ENCODE peak calls at places on chromosome 5, in five cellular contexts. D, B, N, L and F are unnamed samples. For H3K4me1 and H3K9me3, the result is how much of the 10 kb centered on the place peaks cover.

GRCh38 chr5:67085616-67086015 is 111.0 kb downstream of the CD180 start:
- DNase-seq in D (no peak), B (no peak), N (no peak), L (no peak), F (no peak)

GRCh38 chr5:149544199-149544472 is 7.1 kb downstream of the CSNK1A1 start:
- DNase-seq in D (no peak), B (no peak), N (no peak), L (no peak), F (no peak)

GRCh38 chr5:175816348-175816747 is 55.0 kb upstream of the CPLX2 start:
- DNase-seq in D (peak), B (no peak), N (no peak), L (peak), F (no peak)

GRCh38 chr5:179188636-179189035 is 128.5 kb downstream of the ZNF354C start:
- DNase-seq in D (peak), B (no peak), N (no peak), L (no peak), F (peak)

GRCh38 chr5:173765661-173766060 is 122.5 kb upstream of the CPEB4 start:
- DNase-seq in D (no peak), B (no peak), N (no peak), L (no peak), F (no peak)

GRCh38 chr5:103461223-103461622 is 101.4 kb downstream of the NUDT12 start:
- DNase-seq in D (no peak), B (no peak), N (no peak), L (peak), F (no peak)

GRCh38 chr5:175690586-175690985 is 32.7 kb downstream of the HRH2 start:
- DNase-seq in D (peak), B (no peak), N (no peak), L (no peak), F (no peak)

GRCh38 chr5:132203464-132203818 is 24.2 kb downstream of the P4HA2 start:
- DNase-seq in D (no peak), B (no peak), N (no peak), L (no peak), F (no peak)

GRCh38 chr5:60209146-60209840 is 315.8 kb upstream of the PDE4D start:
- DNase-seq in D (no peak), B (no peak), N (peak), L (no peak), F (no peak)

GRCh38 chr5:125766706-125767105 is 656.5 kb upstream of the GRAMD2B start:
- DNase-seq in D (no peak), B (no peak), N (no peak), L (no peak), F (no peak)

GRCh38 chr5:87944553-87945320 is 323.9 kb downstream of the TMEM161B start:
- DNase-seq in D (no peak), B (peak), N (peak), L (no peak), F (no peak)

GRCh38 chr5:38755171-38755570 is 90.6 kb upstream of the OSMR start:
- DNase-seq in D (no peak), B (no peak), N (peak), L (no peak), F (no peak)

GRCh38 chr5:151082976-151083651 is 2.3 kb upstream of the TNIP1 start:
- DNase-seq in D (peak), B (no peak), N (no peak), L (no peak), F (no peak)

GRCh38 chr5:95238560-95239325 is 46.2 kb downstream of the MCTP1 start:
- DNase-seq in D (no peak), B (no peak), N (peak), L (no peak), F (no peak)

GRCh38 chr5:74034738-74035137 is 408.7 kb downstream of the ARHGEF28 start:
- DNase-seq in D (no peak), B (no peak), N (no peak), L (no peak), F (no peak)

GRCh38 chr5:60835554-60835953 is 8.5 kb downstream of the ELOVL7 start:
- DNase-seq in D (no peak), B (no peak), N (no peak), L (no peak), F (no peak)

GRCh38 chr5:128736567-128736966 is 198.5 kb upstream of the FBN2 start:
- DNase-seq in D (no peak), B (no peak), N (no peak), L (peak), F (no peak)

GRCh38 chr5:69364414-69364813 is 4.9 kb downstream of the AK6 start:
- DNase-seq in D (no peak), B (no peak), N (peak), L (peak), F (no peak)

GRCh38 chr5:128714551-128714950 is 176.5 kb upstream of the FBN2 start:
- DNase-seq in D (no peak), B (no peak), N (no peak), L (no peak), F (no peak)

GRCh38 chr5:115375922-115376321 is 79.5 kb upstream of the CCDC112 start:
- DNase-seq in D (no peak), B (no peak), N (no peak), L (no peak), F (no peak)

GRCh38 chr5:160011471-160011870 is 2.5 kb downstream of the TTC1 start:
- DNase-seq in D (no peak), B (no peak), N (no peak), L (no peak), F (no peak)

GRCh38 chr5:62182802-62183201 is 123.2 kb upstream of the KIF2A start:
- DNase-seq in D (no peak), B (no peak), N (no peak), L (no peak), F (no peak)

GRCh38 chr5:7869474-7870136 is 657 bp downstream of the MTRR start:
- DNase-seq in D (no peak), B (no peak), N (peak), L (no peak), F (no peak)

GRCh38 chr5:151571270-151572173 is 19.6 kb downstream of the FAT2 start:
- DNase-seq in D (no peak), B (no peak), N (no peak), L (no peak), F (no peak)

GRCh38 chr5:59698774-59699173 is 194.8 kb downstream of the PDE4D start:
- DNase-seq in D (no peak), B (no peak), N (no peak), L (no peak), F (no peak)

GRCh38 chr5:15995206-15996052 is 184.2 kb downstream of the MARCHF11 start:
- DNase-seq in D (no peak), B (peak), N (peak), L (no peak), F (peak)

GRCh38 chr5:79859588-79859987 is 131.5 kb downstream of the MTX3 start:
- DNase-seq in D (no peak), B (no peak), N (no peak), L (no peak), F (no peak)

GRCh38 chr5:113489299-113489698 is 1.0 kb upstream of the MCC start:
- DNase-seq in D (no peak), B (no peak), N (peak), L (peak), F (no peak)

GRCh38 chr5:175468892-175469291 is 9.5 kb upstream of the SFXN1 start:
- DNase-seq in D (no peak), B (no peak), N (no peak), L (no peak), F (no peak)

GRCh38 chr5:89417990-89418820 is 535.2 kb upstream of the MEF2C start:
- DNase-seq in D (no peak), B (no peak), N (peak), L (no peak), F (no peak)

GRCh38 chr5:179436321-179437122 is 91.3 kb upstream of the ADAMTS2 start:
- DNase-seq in D (peak), B (no peak), N (no peak), L (no peak), F (peak)

GRCh38 chr5:151251001-151251551 is 1.9 kb upstream of the GM2A start:
- DNase-seq in D (no peak), B (no peak), N (no peak), L (no peak), F (no peak)

GRCh38 chr5:172837640-172838039 is 3.6 kb downstream of the ERGIC1 start:
- DNase-seq in D (peak), B (no peak), N (no peak), L (no peak), F (no peak)

GRCh38 chr5:140642718-140643117 is 3.5 kb downstream of the TMCO6 start:
- DNase-seq in D (no peak), B (no peak), N (no peak), L (no peak), F (no peak)

DNA sequence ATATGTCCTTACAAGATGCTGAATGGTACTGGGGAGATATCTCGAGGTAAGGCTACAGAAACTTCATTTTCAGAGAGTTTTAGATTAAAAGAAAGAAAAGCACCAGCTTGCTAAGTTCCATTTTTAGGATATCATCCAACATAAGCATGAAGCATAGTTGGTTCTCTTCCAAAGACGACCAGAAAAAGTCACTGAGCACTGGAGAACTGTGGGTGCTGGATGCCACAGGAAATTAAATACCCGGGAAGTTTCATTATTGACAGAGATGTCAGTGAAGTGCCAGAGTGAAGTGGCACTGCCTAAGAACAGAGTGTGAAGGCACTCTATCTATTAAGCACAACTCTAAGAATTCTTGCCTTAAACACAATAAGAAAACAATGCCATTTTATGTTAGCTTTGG is 76.8 kb downstream of the PIK3R1 start:
- DNase-seq in D (no peak), B (no peak), N (no peak), L (no peak), F (no peak)
- H3K4me3 ChIP-seq in D (no peak), B (no peak), N (peak), L (no peak), F (peak)

GRCh38 chr5:14148890-14149671 is 5.9 kb downstream of the TRIO start:
- DNase-seq in D (no peak), B (no peak), N (no peak), L (no peak), F (no peak)
- H3K4me1 ChIP-seq in D (under half), B (under half), N (under half), L (under half), F (half or more)

GRCh38 chr5:58274199-58274598 is 185.7 kb downstream of the PLK2 start:
- DNase-seq in D (no peak), B (no peak), N (no peak), L (no peak), F (no peak)
- H3K9me3 ChIP-seq in D (under half), B (under half), N (under half), L (under half), F (under half)

DNA sequence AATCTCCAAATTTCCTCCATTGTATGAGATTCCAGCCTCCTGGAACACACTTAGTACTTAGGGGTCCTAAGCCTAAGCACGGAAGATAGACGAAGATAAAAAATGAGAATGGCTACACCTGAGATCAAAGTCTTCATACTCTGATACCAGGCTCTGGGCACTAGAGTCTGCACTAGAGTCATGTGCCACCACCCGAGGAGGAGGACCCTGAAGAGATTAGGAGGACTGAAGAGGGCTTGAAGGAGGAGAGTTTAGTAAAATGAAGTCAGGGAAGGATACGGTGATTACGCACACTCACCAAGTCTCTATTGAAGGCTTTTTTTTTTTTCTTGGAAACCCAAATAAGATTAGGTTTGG is 573 bp upstream of the SPATA24 start:
- DNase-seq in D (no peak), B (no peak), N (peak), L (no peak), F (no peak)
- H3K4me3 ChIP-seq in D (no peak), B (peak), N (peak), L (peak), F (peak)

GRCh38 chr5:4725594-4725993 is 414.5 kb upstream of the ADAMTS16 start:
- DNase-seq in D (no peak), B (no peak), N (no peak), L (no peak), F (no peak)
- H3K4me1 ChIP-seq in D (under half), B (under half), N (under half), L (under half), F (under half)

DNA sequence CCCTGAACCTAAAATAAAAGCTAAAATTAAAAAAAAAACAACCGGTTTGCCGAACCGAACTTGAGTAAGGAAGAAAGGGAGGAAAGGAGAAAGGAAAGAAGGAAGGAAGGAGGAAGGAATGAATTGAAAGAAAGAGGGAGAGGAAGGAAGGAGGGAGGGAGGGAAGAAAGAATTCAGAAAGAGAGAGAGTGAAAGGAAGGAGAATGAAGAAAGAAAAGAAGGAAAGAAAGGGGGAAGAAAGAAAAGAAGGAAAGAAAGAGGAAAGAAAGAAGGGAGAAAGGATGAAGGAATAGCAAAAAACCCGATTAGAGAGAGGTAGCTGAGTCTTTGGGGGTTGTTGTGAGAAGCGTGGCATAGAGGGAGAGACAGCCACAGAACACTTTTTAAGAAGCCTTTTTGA is 121.4 kb downstream of the FGF18 start:
- DNase-seq in D (no peak), B (no peak), N (no peak), L (no peak), F (no peak)
- H3K9me3 ChIP-seq in D (under half), B (under half), N (under half), L (under half), F (under half)

GRCh38 chr5:52915176-52915875 is 73.8 kb upstream of the ITGA2 start:
- DNase-seq in D (no peak), B (peak), N (peak), L (peak), F (peak)
- H3K4me3 ChIP-seq in D (no peak), B (peak), N (peak), L (no peak), F (peak)